ENCODE peak calls at places on chromosomes 12 and 14, in ten cellular contexts. One of them, this sample, is unnamed.

GRCh38 chr12:47277972-47278448 is 198.3 kb upstream of the AMIGO2 start:
- ATAC-seq in HCT116: peak
- ATAC-seq in T-helper 17 cell: no peak
- ATAC-seq in stimulated activated effector memory CD8-positive, alpha-beta T cell treated with anti-CD3 and anti-CD28 coated beads, Interleukin-12 subunit alpha, Interleukin-12 subunit beta, amount 100 ng/mL, for 72 hours: peak
- ATAC-seq in activated CD4-positive, alpha-beta T cell treated with anti-CD3 and anti-CD28 coated beads for 36 hours: peak
- ATAC-seq in T-cell: no peak
- ATAC-seq in heart left ventricle: no peak
- ATAC-seq in activated B cell treated with CpG ODN at 0.5 μM for 24 hours: no peak
- ATAC-seq in naive thymus-derived CD8-positive, alpha-beta T cell: no peak
- ATAC-seq in pancreas: peak
- ATAC-seq in this sample: peak

GRCh38 chr12:39402922-39403321 is 40.0 kb downstream of the KIF21A start:
- ATAC-seq in HCT116: no peak
- ATAC-seq in T-helper 17 cell: no peak
- ATAC-seq in stimulated activated effector memory CD8-positive, alpha-beta T cell treated with anti-CD3 and anti-CD28 coated beads, Interleukin-12 subunit alpha, Interleukin-12 subunit beta, amount 100 ng/mL, for 72 hours: peak
- ATAC-seq in activated CD4-positive, alpha-beta T cell treated with anti-CD3 and anti-CD28 coated beads for 36 hours: peak
- ATAC-seq in T-cell: no peak
- ATAC-seq in heart left ventricle: peak
- ATAC-seq in activated B cell treated with CpG ODN at 0.5 μM for 24 hours: no peak
- ATAC-seq in naive thymus-derived CD8-positive, alpha-beta T cell: no peak
- ATAC-seq in pancreas: no peak
- ATAC-seq in this sample: no peak

GRCh38 chr14:100246136-100246535 is 7.2 kb downstream of the YY1 start:
- ATAC-seq in HCT116: peak
- ATAC-seq in T-helper 17 cell: no peak
- ATAC-seq in stimulated activated effector memory CD8-positive, alpha-beta T cell treated with anti-CD3 and anti-CD28 coated beads, Interleukin-12 subunit alpha, Interleukin-12 subunit beta, amount 100 ng/mL, for 72 hours: no peak
- ATAC-seq in activated CD4-positive, alpha-beta T cell treated with anti-CD3 and anti-CD28 coated beads for 36 hours: no peak
- ATAC-seq in T-cell: peak
- ATAC-seq in heart left ventricle: no peak
- ATAC-seq in activated B cell treated with CpG ODN at 0.5 μM for 24 hours: no peak
- ATAC-seq in naive thymus-derived CD8-positive, alpha-beta T cell: peak
- ATAC-seq in pancreas: peak
- ATAC-seq in this sample: no peak

GRCh38 chr12:54975875-54976274 is 8.7 kb downstream of the TESPA1 start:
- ATAC-seq in HCT116: no peak
- ATAC-seq in T-helper 17 cell: no peak
- ATAC-seq in stimulated activated effector memory CD8-positive, alpha-beta T cell treated with anti-CD3 and anti-CD28 coated beads, Interleukin-12 subunit alpha, Interleukin-12 subunit beta, amount 100 ng/mL, for 72 hours: no peak
- ATAC-seq in activated CD4-positive, alpha-beta T cell treated with anti-CD3 and anti-CD28 coated beads for 36 hours: no peak
- ATAC-seq in T-cell: no peak
- ATAC-seq in heart left ventricle: no peak
- ATAC-seq in activated B cell treated with CpG ODN at 0.5 μM for 24 hours: no peak
- ATAC-seq in naive thymus-derived CD8-positive, alpha-beta T cell: no peak
- ATAC-seq in pancreas: no peak
- ATAC-seq in this sample: no peak

GRCh38 chr12:132194056-132194455 is 49.8 kb downstream of the NOC4L start:
- ATAC-seq in HCT116: no peak
- ATAC-seq in T-helper 17 cell: no peak
- ATAC-seq in stimulated activated effector memory CD8-positive, alpha-beta T cell treated with anti-CD3 and anti-CD28 coated beads, Interleukin-12 subunit alpha, Interleukin-12 subunit beta, amount 100 ng/mL, for 72 hours: no peak
- ATAC-seq in activated CD4-positive, alpha-beta T cell treated with anti-CD3 and anti-CD28 coated beads for 36 hours: no peak
- ATAC-seq in T-cell: no peak
- ATAC-seq in heart left ventricle: no peak
- ATAC-seq in activated B cell treated with CpG ODN at 0.5 μM for 24 hours: no peak
- ATAC-seq in naive thymus-derived CD8-positive, alpha-beta T cell: no peak
- ATAC-seq in pancreas: no peak
- ATAC-seq in this sample: no peak

GRCh38 chr14:96376093-96376492 is 12.8 kb downstream of the GSKIP start:
- ATAC-seq in HCT116: no peak
- ATAC-seq in T-helper 17 cell: no peak
- ATAC-seq in stimulated activated effector memory CD8-positive, alpha-beta T cell treated with anti-CD3 and anti-CD28 coated beads, Interleukin-12 subunit alpha, Interleukin-12 subunit beta, amount 100 ng/mL, for 72 hours: no peak
- ATAC-seq in activated CD4-positive, alpha-beta T cell treated with anti-CD3 and anti-CD28 coated beads for 36 hours: no peak
- ATAC-seq in T-cell: no peak
- ATAC-seq in heart left ventricle: no peak
- ATAC-seq in activated B cell treated with CpG ODN at 0.5 μM for 24 hours: no peak
- ATAC-seq in naive thymus-derived CD8-positive, alpha-beta T cell: no peak
- ATAC-seq in pancreas: no peak
- ATAC-seq in this sample: no peak

GRCh38 chr14:24632336-24632735 is 1.7 kb downstream of the GZMB start:
- ATAC-seq in HCT116: no peak
- ATAC-seq in T-helper 17 cell: no peak
- ATAC-seq in stimulated activated effector memory CD8-positive, alpha-beta T cell treated with anti-CD3 and anti-CD28 coated beads, Interleukin-12 subunit alpha, Interleukin-12 subunit beta, amount 100 ng/mL, for 72 hours: no peak
- ATAC-seq in activated CD4-positive, alpha-beta T cell treated with anti-CD3 and anti-CD28 coated beads for 36 hours: no peak
- ATAC-seq in T-cell: no peak
- ATAC-seq in heart left ventricle: no peak
- ATAC-seq in activated B cell treated with CpG ODN at 0.5 μM for 24 hours: no peak
- ATAC-seq in naive thymus-derived CD8-positive, alpha-beta T cell: no peak
- ATAC-seq in pancreas: no peak
- ATAC-seq in this sample: no peak

GRCh38 chr12:8466171-8466692 is 10.5 kb downstream of the CLEC6A start:
- ATAC-seq in HCT116: no peak
- ATAC-seq in T-helper 17 cell: no peak
- ATAC-seq in stimulated activated effector memory CD8-positive, alpha-beta T cell treated with anti-CD3 and anti-CD28 coated beads, Interleukin-12 subunit alpha, Interleukin-12 subunit beta, amount 100 ng/mL, for 72 hours: no peak
- ATAC-seq in activated CD4-positive, alpha-beta T cell treated with anti-CD3 and anti-CD28 coated beads for 36 hours: no peak
- ATAC-seq in T-cell: no peak
- ATAC-seq in heart left ventricle: no peak
- ATAC-seq in activated B cell treated with CpG ODN at 0.5 μM for 24 hours: no peak
- ATAC-seq in naive thymus-derived CD8-positive, alpha-beta T cell: no peak
- ATAC-seq in pancreas: peak
- ATAC-seq in this sample: no peak

GRCh38 chr12:11673666-11674464 is 24.4 kb downstream of the ETV6 start:
- ATAC-seq in HCT116: no peak
- ATAC-seq in T-helper 17 cell: no peak
- ATAC-seq in stimulated activated effector memory CD8-positive, alpha-beta T cell treated with anti-CD3 and anti-CD28 coated beads, Interleukin-12 subunit alpha, Interleukin-12 subunit beta, amount 100 ng/mL, for 72 hours: no peak
- ATAC-seq in activated CD4-positive, alpha-beta T cell treated with anti-CD3 and anti-CD28 coated beads for 36 hours: no peak
- ATAC-seq in T-cell: no peak
- ATAC-seq in heart left ventricle: no peak
- ATAC-seq in activated B cell treated with CpG ODN at 0.5 μM for 24 hours: no peak
- ATAC-seq in naive thymus-derived CD8-positive, alpha-beta T cell: no peak
- ATAC-seq in pancreas: peak
- ATAC-seq in this sample: peak

GRCh38 chr14:75991753-75992152 is 6.2 kb downstream of the IFT43 start:
- ATAC-seq in HCT116: no peak
- ATAC-seq in T-helper 17 cell: no peak
- ATAC-seq in stimulated activated effector memory CD8-positive, alpha-beta T cell treated with anti-CD3 and anti-CD28 coated beads, Interleukin-12 subunit alpha, Interleukin-12 subunit beta, amount 100 ng/mL, for 72 hours: no peak
- ATAC-seq in activated CD4-positive, alpha-beta T cell treated with anti-CD3 and anti-CD28 coated beads for 36 hours: no peak
- ATAC-seq in T-cell: no peak
- ATAC-seq in heart left ventricle: no peak
- ATAC-seq in activated B cell treated with CpG ODN at 0.5 μM for 24 hours: no peak
- ATAC-seq in naive thymus-derived CD8-positive, alpha-beta T cell: no peak
- ATAC-seq in pancreas: no peak
- ATAC-seq in this sample: no peak

GRCh38 chr14:53534841-53535240 is 381.7 kb upstream of the DDHD1 start:
- ATAC-seq in HCT116: no peak
- ATAC-seq in T-helper 17 cell: no peak
- ATAC-seq in stimulated activated effector memory CD8-positive, alpha-beta T cell treated with anti-CD3 and anti-CD28 coated beads, Interleukin-12 subunit alpha, Interleukin-12 subunit beta, amount 100 ng/mL, for 72 hours: no peak
- ATAC-seq in activated CD4-positive, alpha-beta T cell treated with anti-CD3 and anti-CD28 coated beads for 36 hours: no peak
- ATAC-seq in T-cell: no peak
- ATAC-seq in heart left ventricle: no peak
- ATAC-seq in activated B cell treated with CpG ODN at 0.5 μM for 24 hours: no peak
- ATAC-seq in naive thymus-derived CD8-positive, alpha-beta T cell: no peak
- ATAC-seq in pancreas: no peak
- ATAC-seq in this sample: no peak

GRCh38 chr12:28340261-28340660 is 150.0 kb downstream of the CCDC91 start:
- ATAC-seq in HCT116: no peak
- ATAC-seq in T-helper 17 cell: no peak
- ATAC-seq in stimulated activated effector memory CD8-positive, alpha-beta T cell treated with anti-CD3 and anti-CD28 coated beads, Interleukin-12 subunit alpha, Interleukin-12 subunit beta, amount 100 ng/mL, for 72 hours: peak
- ATAC-seq in activated CD4-positive, alpha-beta T cell treated with anti-CD3 and anti-CD28 coated beads for 36 hours: peak
- ATAC-seq in T-cell: no peak
- ATAC-seq in heart left ventricle: no peak
- ATAC-seq in activated B cell treated with CpG ODN at 0.5 μM for 24 hours: no peak
- ATAC-seq in naive thymus-derived CD8-positive, alpha-beta T cell: no peak
- ATAC-seq in pancreas: peak
- ATAC-seq in this sample: no peak

GRCh38 chr12:76144253-76144564 is 59.7 kb upstream of the NAP1L1 start:
- ATAC-seq in HCT116: no peak
- ATAC-seq in T-helper 17 cell: peak
- ATAC-seq in stimulated activated effector memory CD8-positive, alpha-beta T cell treated with anti-CD3 and anti-CD28 coated beads, Interleukin-12 subunit alpha, Interleukin-12 subunit beta, amount 100 ng/mL, for 72 hours: peak
- ATAC-seq in activated CD4-positive, alpha-beta T cell treated with anti-CD3 and anti-CD28 coated beads for 36 hours: no peak
- ATAC-seq in T-cell: peak
- ATAC-seq in heart left ventricle: no peak
- ATAC-seq in activated B cell treated with CpG ODN at 0.5 μM for 24 hours: no peak
- ATAC-seq in naive thymus-derived CD8-positive, alpha-beta T cell: peak
- ATAC-seq in pancreas: no peak
- ATAC-seq in this sample: no peak

GRCh38 chr14:61454545-61454944 is 133.2 kb downstream of the PRKCH start:
- ATAC-seq in HCT116: no peak
- ATAC-seq in T-helper 17 cell: no peak
- ATAC-seq in stimulated activated effector memory CD8-positive, alpha-beta T cell treated with anti-CD3 and anti-CD28 coated beads, Interleukin-12 subunit alpha, Interleukin-12 subunit beta, amount 100 ng/mL, for 72 hours: no peak
- ATAC-seq in activated CD4-positive, alpha-beta T cell treated with anti-CD3 and anti-CD28 coated beads for 36 hours: no peak
- ATAC-seq in T-cell: no peak
- ATAC-seq in heart left ventricle: peak
- ATAC-seq in activated B cell treated with CpG ODN at 0.5 μM for 24 hours: no peak
- ATAC-seq in naive thymus-derived CD8-positive, alpha-beta T cell: no peak
- ATAC-seq in pancreas: peak
- ATAC-seq in this sample: no peak

GRCh38 chr14:70890842-70891442 is 16.3 kb upstream of the PCNX1 start:
- ATAC-seq in HCT116: no peak
- ATAC-seq in T-helper 17 cell: no peak
- ATAC-seq in stimulated activated effector memory CD8-positive, alpha-beta T cell treated with anti-CD3 and anti-CD28 coated beads, Interleukin-12 subunit alpha, Interleukin-12 subunit beta, amount 100 ng/mL, for 72 hours: no peak
- ATAC-seq in activated CD4-positive, alpha-beta T cell treated with anti-CD3 and anti-CD28 coated beads for 36 hours: no peak
- ATAC-seq in T-cell: no peak
- ATAC-seq in heart left ventricle: no peak
- ATAC-seq in activated B cell treated with CpG ODN at 0.5 μM for 24 hours: no peak
- ATAC-seq in naive thymus-derived CD8-positive, alpha-beta T cell: no peak
- ATAC-seq in pancreas: no peak
- ATAC-seq in this sample: no peak

GRCh38 chr12:123134265-123134664 is 16.6 kb downstream of the PITPNM2 start:
- ATAC-seq in HCT116: no peak
- ATAC-seq in T-helper 17 cell: no peak
- ATAC-seq in stimulated activated effector memory CD8-positive, alpha-beta T cell treated with anti-CD3 and anti-CD28 coated beads, Interleukin-12 subunit alpha, Interleukin-12 subunit beta, amount 100 ng/mL, for 72 hours: no peak
- ATAC-seq in activated CD4-positive, alpha-beta T cell treated with anti-CD3 and anti-CD28 coated beads for 36 hours: no peak
- ATAC-seq in T-cell: no peak
- ATAC-seq in heart left ventricle: no peak
- ATAC-seq in activated B cell treated with CpG ODN at 0.5 μM for 24 hours: no peak
- ATAC-seq in naive thymus-derived CD8-positive, alpha-beta T cell: no peak
- ATAC-seq in pancreas: no peak
- ATAC-seq in this sample: no peak

GRCh38 chr14:103007555-103007954 is 49.8 kb downstream of the CDC42BPB start:
- ATAC-seq in HCT116: no peak
- ATAC-seq in T-helper 17 cell: no peak
- ATAC-seq in stimulated activated effector memory CD8-positive, alpha-beta T cell treated with anti-CD3 and anti-CD28 coated beads, Interleukin-12 subunit alpha, Interleukin-12 subunit beta, amount 100 ng/mL, for 72 hours: no peak
- ATAC-seq in activated CD4-positive, alpha-beta T cell treated with anti-CD3 and anti-CD28 coated beads for 36 hours: no peak
- ATAC-seq in T-cell: no peak
- ATAC-seq in heart left ventricle: peak
- ATAC-seq in activated B cell treated with CpG ODN at 0.5 μM for 24 hours: no peak
- ATAC-seq in naive thymus-derived CD8-positive, alpha-beta T cell: no peak
- ATAC-seq in pancreas: no peak
- ATAC-seq in this sample: peak

GRCh38 chr14:22748188-22748587 is 18.3 kb upstream of the OXA1L start:
- ATAC-seq in HCT116: no peak
- ATAC-seq in T-helper 17 cell: no peak
- ATAC-seq in stimulated activated effector memory CD8-positive, alpha-beta T cell treated with anti-CD3 and anti-CD28 coated beads, Interleukin-12 subunit alpha, Interleukin-12 subunit beta, amount 100 ng/mL, for 72 hours: no peak
- ATAC-seq in activated CD4-positive, alpha-beta T cell treated with anti-CD3 and anti-CD28 coated beads for 36 hours: no peak
- ATAC-seq in T-cell: no peak
- ATAC-seq in heart left ventricle: no peak
- ATAC-seq in activated B cell treated with CpG ODN at 0.5 μM for 24 hours: no peak
- ATAC-seq in naive thymus-derived CD8-positive, alpha-beta T cell: no peak
- ATAC-seq in pancreas: no peak
- ATAC-seq in this sample: no peak

GRCh38 chr14:59788176-59788575 is 82.4 kb downstream of the RTN1 start:
- ATAC-seq in HCT116: no peak
- ATAC-seq in T-helper 17 cell: no peak
- ATAC-seq in stimulated activated effector memory CD8-positive, alpha-beta T cell treated with anti-CD3 and anti-CD28 coated beads, Interleukin-12 subunit alpha, Interleukin-12 subunit beta, amount 100 ng/mL, for 72 hours: no peak
- ATAC-seq in activated CD4-positive, alpha-beta T cell treated with anti-CD3 and anti-CD28 coated beads for 36 hours: no peak
- ATAC-seq in T-cell: no peak
- ATAC-seq in heart left ventricle: no peak
- ATAC-seq in activated B cell treated with CpG ODN at 0.5 μM for 24 hours: no peak
- ATAC-seq in naive thymus-derived CD8-positive, alpha-beta T cell: no peak
- ATAC-seq in pancreas: peak
- ATAC-seq in this sample: no peak

GRCh38 chr12:84764006-84764405 is 148.6 kb downstream of the SLC6A15 start:
- ATAC-seq in HCT116: no peak
- ATAC-seq in T-helper 17 cell: no peak
- ATAC-seq in stimulated activated effector memory CD8-positive, alpha-beta T cell treated with anti-CD3 and anti-CD28 coated beads, Interleukin-12 subunit alpha, Interleukin-12 subunit beta, amount 100 ng/mL, for 72 hours: no peak
- ATAC-seq in activated CD4-positive, alpha-beta T cell treated with anti-CD3 and anti-CD28 coated beads for 36 hours: no peak
- ATAC-seq in T-cell: no peak
- ATAC-seq in heart left ventricle: no peak
- ATAC-seq in activated B cell treated with CpG ODN at 0.5 μM for 24 hours: no peak
- ATAC-seq in naive thymus-derived CD8-positive, alpha-beta T cell: no peak
- ATAC-seq in pancreas: no peak
- ATAC-seq in this sample: no peak

GRCh38 chr12:98895086-98895651 is 250.1 kb downstream of the APAF1 start:
- ATAC-seq in HCT116: no peak
- ATAC-seq in T-helper 17 cell: no peak
- ATAC-seq in stimulated activated effector memory CD8-positive, alpha-beta T cell treated with anti-CD3 and anti-CD28 coated beads, Interleukin-12 subunit alpha, Interleukin-12 subunit beta, amount 100 ng/mL, for 72 hours: no peak
- ATAC-seq in activated CD4-positive, alpha-beta T cell treated with anti-CD3 and anti-CD28 coated beads for 36 hours: no peak
- ATAC-seq in T-cell: no peak
- ATAC-seq in heart left ventricle: no peak
- ATAC-seq in activated B cell treated with CpG ODN at 0.5 μM for 24 hours: no peak
- ATAC-seq in naive thymus-derived CD8-positive, alpha-beta T cell: no peak
- ATAC-seq in pancreas: peak
- ATAC-seq in this sample: no peak

GRCh38 chr12:29223431-29223830 is 74.4 kb downstream of the FAR2 start:
- ATAC-seq in HCT116: no peak
- ATAC-seq in T-helper 17 cell: no peak
- ATAC-seq in stimulated activated effector memory CD8-positive, alpha-beta T cell treated with anti-CD3 and anti-CD28 coated beads, Interleukin-12 subunit alpha, Interleukin-12 subunit beta, amount 100 ng/mL, for 72 hours: no peak
- ATAC-seq in activated CD4-positive, alpha-beta T cell treated with anti-CD3 and anti-CD28 coated beads for 36 hours: no peak
- ATAC-seq in T-cell: no peak
- ATAC-seq in heart left ventricle: no peak
- ATAC-seq in activated B cell treated with CpG ODN at 0.5 μM for 24 hours: no peak
- ATAC-seq in naive thymus-derived CD8-positive, alpha-beta T cell: no peak
- ATAC-seq in pancreas: no peak
- ATAC-seq in this sample: no peak

GRCh38 chr12:90027889-90028570 is 319.4 kb upstream of the ATP2B1 start:
- ATAC-seq in HCT116: no peak
- ATAC-seq in T-helper 17 cell: no peak
- ATAC-seq in stimulated activated effector memory CD8-positive, alpha-beta T cell treated with anti-CD3 and anti-CD28 coated beads, Interleukin-12 subunit alpha, Interleukin-12 subunit beta, amount 100 ng/mL, for 72 hours: no peak
- ATAC-seq in activated CD4-positive, alpha-beta T cell treated with anti-CD3 and anti-CD28 coated beads for 36 hours: no peak
- ATAC-seq in T-cell: no peak
- ATAC-seq in heart left ventricle: no peak
- ATAC-seq in activated B cell treated with CpG ODN at 0.5 μM for 24 hours: no peak
- ATAC-seq in naive thymus-derived CD8-positive, alpha-beta T cell: no peak
- ATAC-seq in pancreas: no peak
- ATAC-seq in this sample: no peak

GRCh38 chr12:9810721-9811120 is 16.6 kb upstream of the KLRF1 start:
- ATAC-seq in HCT116: no peak
- ATAC-seq in T-helper 17 cell: no peak
- ATAC-seq in stimulated activated effector memory CD8-positive, alpha-beta T cell treated with anti-CD3 and anti-CD28 coated beads, Interleukin-12 subunit alpha, Interleukin-12 subunit beta, amount 100 ng/mL, for 72 hours: no peak
- ATAC-seq in activated CD4-positive, alpha-beta T cell treated with anti-CD3 and anti-CD28 coated beads for 36 hours: no peak
- ATAC-seq in T-cell: no peak
- ATAC-seq in heart left ventricle: no peak
- ATAC-seq in activated B cell treated with CpG ODN at 0.5 μM for 24 hours: no peak
- ATAC-seq in naive thymus-derived CD8-positive, alpha-beta T cell: no peak
- ATAC-seq in pancreas: no peak
- ATAC-seq in this sample: no peak

GRCh38 chr12:47382305-47382704 is 302.5 kb upstream of the AMIGO2 start:
- ATAC-seq in HCT116: no peak
- ATAC-seq in T-helper 17 cell: no peak
- ATAC-seq in stimulated activated effector memory CD8-positive, alpha-beta T cell treated with anti-CD3 and anti-CD28 coated beads, Interleukin-12 subunit alpha, Interleukin-12 subunit beta, amount 100 ng/mL, for 72 hours: no peak
- ATAC-seq in activated CD4-positive, alpha-beta T cell treated with anti-CD3 and anti-CD28 coated beads for 36 hours: no peak
- ATAC-seq in T-cell: no peak
- ATAC-seq in heart left ventricle: no peak
- ATAC-seq in activated B cell treated with CpG ODN at 0.5 μM for 24 hours: peak
- ATAC-seq in naive thymus-derived CD8-positive, alpha-beta T cell: no peak
- ATAC-seq in pancreas: no peak
- ATAC-seq in this sample: no peak

GRCh38 chr12:120199595-120200306 is 1.2 kb downstream of the RPLP0 start:
- ATAC-seq in HCT116: no peak
- ATAC-seq in T-helper 17 cell: no peak
- ATAC-seq in stimulated activated effector memory CD8-positive, alpha-beta T cell treated with anti-CD3 and anti-CD28 coated beads, Interleukin-12 subunit alpha, Interleukin-12 subunit beta, amount 100 ng/mL, for 72 hours: peak
- ATAC-seq in activated CD4-positive, alpha-beta T cell treated with anti-CD3 and anti-CD28 coated beads for 36 hours: no peak
- ATAC-seq in T-cell: no peak
- ATAC-seq in heart left ventricle: no peak
- ATAC-seq in activated B cell treated with CpG ODN at 0.5 μM for 24 hours: no peak
- ATAC-seq in naive thymus-derived CD8-positive, alpha-beta T cell: no peak
- ATAC-seq in pancreas: no peak
- ATAC-seq in this sample: peak

GRCh38 chr12:107778383-107779015 is 4.0 kb downstream of the ASCL4 start:
- ATAC-seq in HCT116: no peak
- ATAC-seq in T-helper 17 cell: no peak
- ATAC-seq in stimulated activated effector memory CD8-positive, alpha-beta T cell treated with anti-CD3 and anti-CD28 coated beads, Interleukin-12 subunit alpha, Interleukin-12 subunit beta, amount 100 ng/mL, for 72 hours: no peak
- ATAC-seq in activated CD4-positive, alpha-beta T cell treated with anti-CD3 and anti-CD28 coated beads for 36 hours: no peak
- ATAC-seq in T-cell: no peak
- ATAC-seq in heart left ventricle: no peak
- ATAC-seq in activated B cell treated with CpG ODN at 0.5 μM for 24 hours: no peak
- ATAC-seq in naive thymus-derived CD8-positive, alpha-beta T cell: no peak
- ATAC-seq in pancreas: peak
- ATAC-seq in this sample: no peak